ENCODE peak calls at places on chromosomes 6 and 20, in ten cellular contexts. C, T, U, P, G, X, Q, V, J and E are unnamed samples.

GRCh38 chr6:89009624-89010059 is 46.2 kb upstream of the RNGTT start:
- DNase-seq in J (no peak), P (no peak), G (no peak), U (no peak), V (no peak), X (no peak), Q (no peak), T (no peak), C (no peak), E (no peak)

GRCh38 chr6:158597565-158597964 is 37.7 kb downstream of the TMEM181 start:
- DNase-seq in J (no peak), V (no peak), C (no peak), U (no peak), X (no peak), T (no peak), Q (no peak), G (no peak), P (no peak), E (no peak)

GRCh38 chr6:130359736-130360135 is 6.1 kb upstream of the TMEM200A start:
- DNase-seq in X (peak), J (no peak), P (no peak), T (no peak), Q (no peak), U (no peak), C (no peak), G (no peak), V (no peak), E (peak)

GRCh38 chr20:12090920-12091319 is 173.2 kb downstream of the BTBD3 start:
- DNase-seq in X (no peak), Q (no peak), C (no peak), U (no peak), G (no peak), J (no peak), P (no peak), T (no peak), V (no peak), E (no peak)

GRCh38 chr6:134074151-134074712 is 21.8 kb upstream of the SLC2A12 start:
- DNase-seq in X (no peak), J (no peak), G (no peak), P (peak), U (peak), C (no peak), T (no peak), V (no peak), Q (no peak), E (no peak)

GRCh38 chr20:58075980-58076749 is 152.3 kb downstream of the ANKRD60 start:
- DNase-seq in C (no peak), T (no peak), P (no peak), Q (no peak), J (no peak), X (no peak), G (no peak), V (no peak), U (no peak), E (no peak)

GRCh38 chr6:149716181-149716580 is 1.7 kb downstream of the LATS1 start:
- DNase-seq in J (no peak), U (no peak), Q (no peak), G (peak), P (no peak), C (no peak), V (no peak), T (no peak), X (no peak), E (no peak)

GRCh38 chr6:37915463-37915862 is 95.9 kb downstream of the ZFAND3 start:
- DNase-seq in Q (no peak), X (no peak), U (no peak), V (no peak), C (no peak), T (no peak), J (no peak), G (no peak), P (no peak), E (no peak)

GRCh38 chr6:121434037-121434770 is 1.2 kb upstream of the GJA1 start:
- DNase-seq in V (no peak), P (no peak), J (no peak), X (no peak), Q (peak), U (peak), C (no peak), T (no peak), G (no peak), E (no peak)

GRCh38 chr6:82331031-82331773 is 32.4 kb upstream of the TPBG start:
- DNase-seq in U (peak), X (no peak), V (peak), T (no peak), P (no peak), C (no peak), G (no peak), J (no peak), Q (no peak), E (peak)

GRCh38 chr6:83756565-83756964 is 47.7 kb upstream of the SNAP91 start:
- DNase-seq in P (no peak), Q (no peak), J (no peak), C (no peak), T (no peak), U (no peak), X (no peak), G (no peak), V (no peak), E (no peak)

GRCh38 chr6:141467881-141468280 is 664.8 kb upstream of the GJE1 start:
- DNase-seq in P (no peak), U (no peak), X (no peak), C (no peak), V (no peak), T (no peak), Q (no peak), G (no peak), J (no peak), E (no peak)

GRCh38 chr20:55893031-55893430 is 112.3 kb downstream of the CBLN4 start:
- DNase-seq in P (no peak), X (no peak), G (no peak), Q (no peak), V (no peak), U (no peak), T (no peak), J (no peak), C (no peak), E (no peak)

GRCh38 chr20:23628402-23629016 is 9.2 kb downstream of the CST3 start:
- DNase-seq in C (no peak), X (no peak), T (no peak), Q (no peak), U (no peak), J (no peak), P (no peak), V (no peak), G (no peak), E (no peak)

GRCh38 chr6:42406296-42407280 is 45.1 kb downstream of the TRERF1 start:
- DNase-seq in P (no peak), U (no peak), V (no peak), G (no peak), J (no peak), T (no peak), X (no peak), Q (no peak), C (no peak), E (no peak)

GRCh38 chr6:13038315-13039261 is 289.7 kb downstream of the TBC1D7 start:
- DNase-seq in C (no peak), X (no peak), V (no peak), Q (no peak), J (no peak), P (no peak), U (no peak), T (no peak), G (no peak), E (no peak)

GRCh38 chr6:38244873-38245272 is 394.9 kb downstream of the BTBD9 start:
- DNase-seq in Q (no peak), X (no peak), U (no peak), C (no peak), V (no peak), T (no peak), P (no peak), G (no peak), J (no peak), E (no peak)

GRCh38 chr6:6631053-6631452 is 42.5 kb downstream of the LY86 start:
- DNase-seq in G (no peak), U (no peak), X (no peak), J (no peak), V (no peak), C (no peak), P (no peak), T (peak), Q (no peak), E (no peak)

GRCh38 chr6:37648465-37649330 is 49.0 kb downstream of the MDGA1 start:
- DNase-seq in C (no peak), P (no peak), T (no peak), U (peak), Q (no peak), X (no peak), G (no peak), V (peak), J (peak), E (no peak)

GRCh38 chr6:169962604-169963469 is 211.4 kb downstream of the ERMARD start:
- DNase-seq in C (no peak), J (peak), T (peak), Q (no peak), X (no peak), P (no peak), G (no peak), U (peak), V (no peak), E (no peak)

DNA sequence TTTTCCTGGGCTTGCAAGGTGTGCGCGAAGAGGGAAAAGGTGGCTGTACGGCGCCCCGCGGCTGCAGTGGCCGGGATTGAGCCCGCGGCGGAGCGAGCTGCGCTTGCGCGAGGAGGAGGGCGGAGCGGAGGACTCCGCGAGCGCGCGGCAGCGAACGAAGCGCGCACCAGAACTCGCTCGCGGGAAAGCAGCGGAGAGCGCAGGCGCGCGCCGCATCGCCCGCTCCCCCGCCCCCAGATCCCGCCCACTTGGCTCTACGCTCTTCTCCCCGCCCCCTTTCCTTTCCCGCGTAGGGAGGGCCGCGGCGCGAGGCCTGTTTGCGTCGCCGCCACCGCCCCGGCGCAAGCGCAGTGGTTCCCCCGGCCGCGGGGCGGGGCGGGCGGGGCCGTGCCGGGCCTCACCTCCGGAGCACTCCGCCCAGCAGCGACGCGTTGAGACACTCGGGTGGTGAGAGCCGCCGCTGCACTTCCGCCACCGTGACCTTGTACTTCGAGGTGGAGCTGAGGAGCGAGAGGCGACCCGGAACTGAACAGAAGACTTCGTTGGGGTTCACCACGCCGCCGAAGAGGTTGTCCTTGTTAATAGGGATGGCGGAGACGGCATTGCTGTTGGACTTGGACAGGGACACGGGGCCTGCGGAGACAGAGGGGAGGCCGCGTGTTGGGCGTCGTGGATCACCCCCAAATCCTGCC is 10.6 kb downstream of the TFAP2A start:
- DNase-seq in U (peak), Q (peak), G (peak), V (peak), C (peak), J (peak), T (peak), P (peak), X (peak), E (peak)
- TF ChIP-seq CTCF in U (peak), Q (peak), G (peak), V (peak), C (peak), J (peak), T (no peak), P (no peak), X (peak), E (peak)

GRCh38 chr20:64057628-64058498 is 5.1 kb upstream of the TCEA2 start:
- DNase-seq in V (peak), U (peak), C (no peak), G (peak), Q (peak), X (peak), P (peak), T (peak), J (peak), E (peak)
- TF ChIP-seq CTCF in V (peak), U (peak), C (peak), G (peak), Q (peak), X (peak), P (peak), T (peak), J (peak), E (peak)

DNA sequence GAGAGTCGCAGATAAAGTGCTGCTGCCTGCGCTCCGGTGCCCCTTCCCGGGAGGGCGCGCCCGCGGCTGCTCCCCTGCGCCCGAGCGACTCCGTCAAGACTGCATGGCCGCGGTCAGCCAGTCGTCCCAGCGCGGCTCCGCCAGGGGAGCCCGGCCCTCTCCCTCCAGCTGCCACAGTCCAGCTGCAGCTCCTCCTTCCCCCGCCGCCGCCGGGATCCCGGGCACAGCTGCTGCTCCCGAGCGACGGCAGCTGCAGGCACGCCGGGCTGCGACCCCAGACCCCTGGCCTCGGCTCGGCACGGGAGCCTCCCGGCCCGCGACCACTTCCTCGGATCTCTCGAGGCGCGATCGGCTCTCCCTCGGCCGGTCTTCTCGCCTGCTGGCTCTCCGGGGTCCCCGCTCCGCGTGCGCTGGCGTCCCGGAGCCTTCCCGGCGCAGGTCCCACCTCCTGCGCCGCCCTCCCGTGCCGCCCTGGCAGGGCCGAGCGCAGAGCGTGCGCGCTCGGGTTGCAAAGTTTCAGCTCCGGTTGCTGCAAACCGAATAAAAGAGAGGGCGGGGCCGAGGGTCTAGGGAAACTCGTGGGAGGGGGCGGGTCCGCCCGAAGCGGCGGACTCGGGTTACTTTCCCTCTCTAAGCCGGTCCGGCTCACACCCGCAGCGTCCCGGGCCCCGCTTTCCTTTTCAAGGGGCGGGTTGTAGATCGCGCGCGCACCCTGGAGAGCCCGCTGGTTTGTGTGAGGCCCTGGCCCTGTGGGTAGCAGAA is at the start of gene CNKSR3:
- DNase-seq in C (no peak), P (peak), Q (peak), X (peak), V (peak), G (peak), U (peak), T (peak), J (peak), E (peak)
- TF ChIP-seq CTCF in C (no peak), P (no peak), Q (no peak), X (peak), V (no peak), G (no peak), U (no peak), T (no peak), J (no peak), E (no peak)

GRCh38 chr6:29019629-29020028 is 14.5 kb upstream of the ZNF311 start:
- DNase-seq in X (no peak), Q (no peak), U (no peak), V (no peak), G (no peak), J (no peak), P (no peak), T (no peak), C (no peak), E (no peak)

GRCh38 chr6:29016559-29017427 is 11.7 kb upstream of the ZNF311 start:
- DNase-seq in P (peak), Q (peak), U (peak), C (peak), G (peak), X (peak), J (peak), T (peak), V (peak), E (peak)

GRCh38 chr6:29011276-29011734 is 6.2 kb upstream of the ZNF311 start:
- DNase-seq in T (peak), P (peak), V (peak), Q (no peak), U (peak), X (peak), J (no peak), G (peak), C (no peak), E (peak)

GRCh38 chr6:29017428-29017802 is 12.3 kb upstream of the ZNF311 start:
- DNase-seq in P (no peak), C (no peak), U (no peak), Q (no peak), J (no peak), T (no peak), V (no peak), X (no peak), G (no peak), E (no peak)

GRCh38 chr6:29014729-29015608 is 9.9 kb upstream of the ZNF311 start:
- DNase-seq in P (peak), T (no peak), C (no peak), V (peak), G (no peak), Q (no peak), J (no peak), U (no peak), X (no peak), E (no peak)
- TF ChIP-seq CTCF in P (peak), T (no peak), C (no peak), V (peak), G (no peak), Q (no peak), J (no peak), U (no peak), X (no peak), E (peak)

DNA sequence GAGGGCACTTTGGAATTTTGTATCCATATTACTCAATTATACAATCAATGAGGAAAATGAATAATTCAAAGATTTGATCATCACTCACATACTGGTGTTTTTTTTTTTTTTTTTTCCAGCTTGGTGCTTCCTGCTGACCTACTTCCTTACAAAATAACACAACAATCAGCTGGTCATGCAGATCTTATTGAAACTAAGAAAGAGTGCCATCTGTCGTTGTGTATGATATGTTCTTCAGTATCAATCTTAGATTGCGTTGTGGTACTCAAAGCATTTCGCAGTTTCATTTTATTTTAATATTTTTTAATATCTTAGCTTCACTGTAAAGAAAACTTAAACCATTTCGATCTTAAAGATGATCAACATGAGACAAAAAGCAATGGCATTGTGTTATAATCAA is 155.6 kb downstream of the OGFRL1 start:
- DNase-seq in T (no peak), C (no peak), X (no peak), J (no peak), U (no peak), Q (no peak), G (no peak), V (no peak), P (no peak), E (no peak)
- TF ChIP-seq CTCF in T (no peak), C (no peak), X (no peak), J (no peak), U (no peak), Q (peak), G (no peak), V (no peak), P (no peak), E (no peak)

GRCh38 chr20:2751347-2751867 is 49.0 kb downstream of the CPXM1 start:
- DNase-seq in U (no peak), P (no peak), Q (no peak), G (no peak), J (no peak), T (no peak), C (no peak), X (no peak), V (no peak), E (no peak)

GRCh38 chr20:2753456-2754040 is 46.9 kb downstream of the CPXM1 start:
- DNase-seq in U (no peak), X (no peak), J (no peak), Q (no peak), T (no peak), P (no peak), V (no peak), G (no peak), C (no peak), E (no peak)

GRCh38 chr20:2752631-2753455 is 47.6 kb downstream of the CPXM1 start:
- DNase-seq in G (no peak), P (peak), Q (no peak), X (peak), V (peak), T (no peak), U (peak), C (no peak), J (no peak), E (no peak)

GRCh38 chr20:2750343-2751251 is 49.8 kb downstream of the CPXM1 start:
- DNase-seq in G (no peak), U (peak), J (peak), Q (peak), T (no peak), P (no peak), V (peak), C (no peak), X (peak), E (peak)

GRCh38 chr20:2751868-2752630 is 48.4 kb downstream of the CPXM1 start:
- DNase-seq in G (peak), X (peak), P (no peak), Q (no peak), J (peak), C (no peak), U (no peak), V (no peak), T (no peak), E (no peak)
- TF ChIP-seq CTCF in G (peak), X (no peak), P (no peak), Q (no peak), J (no peak), C (no peak), U (no peak), V (no peak), T (no peak), E (no peak)

GRCh38 chr20:62427172-62428007 is at the start of gene RBBP8NL:
- DNase-seq in X (peak), Q (no peak), J (peak), U (peak), G (no peak), V (peak), T (peak), C (no peak), P (no peak), E (no peak)
- TF ChIP-seq CTCF in X (peak), Q (no peak), J (peak), U (peak), G (no peak), V (no peak), T (peak), C (no peak), P (no peak), E (no peak)

GRCh38 chr20:60271597-60271996 is 313.4 kb downstream of the CDH26 start:
- DNase-seq in G (no peak), J (no peak), P (peak), U (no peak), X (no peak), Q (no peak), V (peak), C (no peak), T (no peak), E (no peak)
- TF ChIP-seq CTCF in G (no peak), J (peak), P (peak), U (peak), X (no peak), Q (peak), V (peak), C (no peak), T (no peak), E (peak)